ENCODE peak calls at places on chromosomes 13 and 19, in six cellular contexts. C is K562, G is A549, L is endothelial cell of umbilical vein, A is HepG2, D is GM12878. O is an unnamed sample.
A peak's percentile ranks its signal among the peaks of the same experiment; 100 is the strongest.

GRCh38 chr13:32415019-32415418 is 12.9 kb downstream of the N4BP2L1 start:
- DNase-seq in C (peak; percentile 11), G (peak; percentile 8), A (no peak), L (no peak), D (no peak), O (peak; percentile 67)

GRCh38 chr19:44757057-44757734 is 8.7 kb downstream of the BCL3 start:
- DNase-seq in L (no peak), G (no peak), C (peak; percentile 70), A (no peak), D (no peak), O (no peak)

GRCh38 chr13:100203696-100204367 is 114.9 kb downstream of the PCCA start:
- DNase-seq in A (no peak), L (no peak), D (no peak), C (no peak), G (no peak), O (peak; percentile 63)

GRCh38 chr19:657611-658010 is 5.4 kb downstream of the RNF126 start:
- DNase-seq in L (no peak), C (no peak), A (no peak), D (no peak), G (no peak), O (no peak)

GRCh38 chr13:45713721-45714120 is 11.6 kb downstream of the CBY2 start:
- DNase-seq in A (no peak), G (no peak), L (no peak), C (no peak), D (no peak), O (no peak)

GRCh38 chr13:29749401-29750177 is 100.8 kb downstream of the UBL3 start:
- DNase-seq in G (no peak), L (no peak), D (no peak), A (no peak), C (no peak), O (no peak)

GRCh38 chr13:39448831-39449230 is 154.2 kb downstream of the LHFPL6 start:
- DNase-seq in G (no peak), L (no peak), A (no peak), C (no peak), D (no peak), O (no peak)

GRCh38 chr13:106373304-106373988 is 162.0 kb downstream of the EFNB2 start:
- DNase-seq in C (no peak), L (no peak), G (no peak), A (no peak), D (no peak), O (peak; percentile 69)

GRCh38 chr13:110270507-110270906 is 36.5 kb downstream of the COL4A1 start:
- DNase-seq in G (no peak), A (no peak), L (no peak), C (no peak), D (no peak), O (no peak)

GRCh38 chr19:50195224-50195623 is 8.2 kb upstream of the MYH14 start:
- DNase-seq in G (no peak), D (no peak), C (no peak), A (no peak), L (no peak), O (no peak)

GRCh38 chr13:79771493-79771892 is 290.5 kb downstream of the NDFIP2 start:
- DNase-seq in C (no peak), A (no peak), L (no peak), G (no peak), D (no peak), O (no peak)

GRCh38 chr13:79765331-79765730 is 284.4 kb downstream of the NDFIP2 start:
- DNase-seq in G (no peak), C (no peak), D (no peak), L (no peak), A (no peak), O (no peak)

GRCh38 chr13:79770056-79770455 is 289.1 kb downstream of the NDFIP2 start:
- DNase-seq in A (no peak), L (no peak), D (no peak), G (no peak), C (no peak), O (no peak)

GRCh38 chr13:79772811-79773210 is 291.9 kb downstream of the NDFIP2 start:
- DNase-seq in A (no peak), L (peak; percentile 27), G (no peak), C (no peak), D (no peak), O (no peak)

GRCh38 chr13:79767126-79767525 is 286.2 kb downstream of the NDFIP2 start:
- DNase-seq in G (no peak), D (no peak), L (peak; percentile 73), A (no peak), C (no peak), O (no peak)
- TF ChIP-seq MYC in G (no peak), D (no peak), L (no peak), A (no peak), C (no peak), O (no peak)

GRCh38 chr19:3407556-3408516 is 41.5 kb downstream of the NFIC start:
- DNase-seq in G (no peak), A (peak; percentile 39), D (no peak), C (no peak), L (no peak), O (no peak)
- TF ChIP-seq MYC in G (no peak), A (no peak), D (no peak), C (no peak), L (no peak), O (no peak)

GRCh38 chr13:114047358-114047881 is 73.5 kb upstream of the C13orf46 start:
- DNase-seq in L (no peak), C (peak; percentile 27), D (peak; percentile 74), A (no peak), G (no peak), O (no peak)
- TF ChIP-seq MYC in L (no peak), C (no peak), D (no peak), A (no peak), G (no peak), O (no peak)

GRCh38 chr19:42443944-42444398 is 1.2 kb upstream of the CXCL17 start:
- DNase-seq in D (no peak), L (no peak), G (no peak), C (no peak), A (peak; percentile 95), O (no peak)
- TF ChIP-seq MYC in D (no peak), L (no peak), G (no peak), C (no peak), A (no peak), O (no peak)

GRCh38 chr13:44142540-44142867 is 231.1 kb upstream of the SERP2 start:
- DNase-seq in A (no peak), L (no peak), D (no peak), G (peak; percentile 26), C (no peak), O (no peak)
- TF ChIP-seq MYC in A (no peak), L (no peak), D (no peak), G (no peak), C (no peak), O (no peak)

O was measured in NB4.